ENCODE peak calls at places on chromosomes 6 and 20, in six cellular contexts. One of them, this sample, is unnamed.

GRCh38 chr20:63689046-63690000 is 7.1 kb upstream of the TNFRSF6B start:
- DNase-seq in spleen: no peak
- DNase-seq in astrocyte: no peak
- DNase-seq in astrocyte of the cerebellum: no peak
- DNase-seq in GM13977: no peak
- DNase-seq in MM.1S: no peak
- DNase-seq in this sample: no peak

GRCh38 chr20:25257756-25258462 is 10.0 kb downstream of the PYGB start:
- DNase-seq in spleen: no peak
- DNase-seq in astrocyte: no peak
- DNase-seq in astrocyte of the cerebellum: no peak
- DNase-seq in GM13977: no peak
- DNase-seq in MM.1S: no peak
- DNase-seq in this sample: no peak

GRCh38 chr6:161459008-161459407 is 185.1 kb upstream of the AGPAT4 start:
- DNase-seq in spleen: no peak
- DNase-seq in astrocyte: no peak
- DNase-seq in astrocyte of the cerebellum: no peak
- DNase-seq in GM13977: no peak
- DNase-seq in MM.1S: peak
- DNase-seq in this sample: no peak

GRCh38 chr20:3173582-3174441 is 463 bp upstream of the LZTS3 start:
- DNase-seq in spleen: peak
- DNase-seq in astrocyte: peak
- DNase-seq in astrocyte of the cerebellum: peak
- DNase-seq in GM13977: peak
- DNase-seq in MM.1S: peak
- DNase-seq in this sample: peak

GRCh38 chr6:149079911-149080501 is 237.5 kb upstream of the TAB2 start:
- DNase-seq in spleen: no peak
- DNase-seq in astrocyte: peak
- DNase-seq in astrocyte of the cerebellum: peak
- DNase-seq in GM13977: no peak
- DNase-seq in MM.1S: no peak
- DNase-seq in this sample: peak

GRCh38 chr6:169830876-169831275 is 79.5 kb downstream of the ERMARD start:
- DNase-seq in spleen: peak
- DNase-seq in astrocyte: no peak
- DNase-seq in astrocyte of the cerebellum: no peak
- DNase-seq in GM13977: no peak
- DNase-seq in MM.1S: no peak
- DNase-seq in this sample: no peak

GRCh38 chr6:131061041-131061770 is 1.8 kb downstream of the EPB41L2 start:
- DNase-seq in spleen: no peak
- DNase-seq in astrocyte: peak
- DNase-seq in astrocyte of the cerebellum: no peak
- DNase-seq in GM13977: peak
- DNase-seq in MM.1S: no peak
- DNase-seq in this sample: no peak

GRCh38 chr6:40719671-40720374 is 132.7 kb upstream of the LRFN2 start:
- DNase-seq in spleen: no peak
- DNase-seq in astrocyte: peak
- DNase-seq in astrocyte of the cerebellum: peak
- DNase-seq in GM13977: no peak
- DNase-seq in MM.1S: no peak
- DNase-seq in this sample: peak

GRCh38 chr20:51369503-51369902 is 173.0 kb downstream of the NFATC2 start:
- DNase-seq in spleen: peak
- DNase-seq in astrocyte: no peak
- DNase-seq in astrocyte of the cerebellum: no peak
- DNase-seq in GM13977: no peak
- DNase-seq in MM.1S: no peak
- DNase-seq in this sample: no peak

GRCh38 chr6:80523531-80523970 is 417.1 kb downstream of the BCKDHB start:
- DNase-seq in spleen: peak
- DNase-seq in astrocyte: no peak
- DNase-seq in astrocyte of the cerebellum: no peak
- DNase-seq in GM13977: no peak
- DNase-seq in MM.1S: no peak
- DNase-seq in this sample: no peak

GRCh38 chr6:129350278-129350677 is 359.7 kb downstream of the ARHGAP18 start:
- DNase-seq in spleen: no peak
- DNase-seq in astrocyte: no peak
- DNase-seq in astrocyte of the cerebellum: no peak
- DNase-seq in GM13977: no peak
- DNase-seq in MM.1S: no peak
- DNase-seq in this sample: no peak

GRCh38 chr6:129671442-129672344 is 38.3 kb downstream of the ARHGAP18 start:
- DNase-seq in spleen: peak
- DNase-seq in astrocyte: no peak
- DNase-seq in astrocyte of the cerebellum: no peak
- DNase-seq in GM13977: peak
- DNase-seq in MM.1S: no peak
- DNase-seq in this sample: peak

GRCh38 chr6:44284119-44284518 is 13.9 kb downstream of the TMEM151B start:
- DNase-seq in spleen: no peak
- DNase-seq in astrocyte: no peak
- DNase-seq in astrocyte of the cerebellum: no peak
- DNase-seq in GM13977: no peak
- DNase-seq in MM.1S: no peak
- DNase-seq in this sample: no peak

GRCh38 chr6:159307246-159307790 is 138.1 kb downstream of the FNDC1 start:
- DNase-seq in spleen: no peak
- DNase-seq in astrocyte: peak
- DNase-seq in astrocyte of the cerebellum: no peak
- DNase-seq in GM13977: no peak
- DNase-seq in MM.1S: no peak
- DNase-seq in this sample: no peak

GRCh38 chr6:164417537-164417936 is 891.9 kb downstream of the C6orf118 start:
- DNase-seq in spleen: no peak
- DNase-seq in astrocyte: no peak
- DNase-seq in astrocyte of the cerebellum: no peak
- DNase-seq in GM13977: no peak
- DNase-seq in MM.1S: no peak
- DNase-seq in this sample: no peak

GRCh38 chr6:40336296-40336695 is 250.9 kb downstream of the LRFN2 start:
- DNase-seq in spleen: no peak
- DNase-seq in astrocyte: no peak
- DNase-seq in astrocyte of the cerebellum: no peak
- DNase-seq in GM13977: no peak
- DNase-seq in MM.1S: no peak
- DNase-seq in this sample: no peak

GRCh38 chr6:148535976-148536375 is 193.3 kb downstream of the SASH1 start:
- DNase-seq in spleen: no peak
- DNase-seq in astrocyte: peak
- DNase-seq in astrocyte of the cerebellum: no peak
- DNase-seq in GM13977: no peak
- DNase-seq in MM.1S: no peak
- DNase-seq in this sample: no peak

GRCh38 chr6:141264101-141264500 is 868.6 kb upstream of the GJE1 start:
- DNase-seq in spleen: no peak
- DNase-seq in astrocyte: peak
- DNase-seq in astrocyte of the cerebellum: no peak
- DNase-seq in GM13977: no peak
- DNase-seq in MM.1S: no peak
- DNase-seq in this sample: no peak

GRCh38 chr6:149012040-149012545 is 265.3 kb downstream of the UST start:
- DNase-seq in spleen: no peak
- DNase-seq in astrocyte: peak
- DNase-seq in astrocyte of the cerebellum: peak
- DNase-seq in GM13977: no peak
- DNase-seq in MM.1S: no peak
- DNase-seq in this sample: peak

GRCh38 chr6:29005183-29005885 is at the start of gene ZNF311:
- DNase-seq in spleen: no peak
- DNase-seq in astrocyte: peak
- DNase-seq in astrocyte of the cerebellum: no peak
- DNase-seq in GM13977: no peak
- DNase-seq in MM.1S: peak
- DNase-seq in this sample: peak

GRCh38 chr20:28562510-28562898 is 2695.0 kb upstream of the DEFB115 start:
- DNase-seq in spleen: no peak
- DNase-seq in astrocyte: peak
- DNase-seq in astrocyte of the cerebellum: no peak
- DNase-seq in GM13977: no peak
- DNase-seq in MM.1S: no peak
- DNase-seq in this sample: peak

GRCh38 chr6:130825772-130826441 is 1.3 kb upstream of the SMLR1 start:
- DNase-seq in spleen: no peak
- DNase-seq in astrocyte: no peak
- DNase-seq in astrocyte of the cerebellum: no peak
- DNase-seq in GM13977: no peak
- DNase-seq in MM.1S: no peak
- DNase-seq in this sample: no peak

GRCh38 chr6:38720295-38720694 is 5.2 kb downstream of the DNAH8 start:
- DNase-seq in spleen: no peak
- DNase-seq in astrocyte: no peak
- DNase-seq in astrocyte of the cerebellum: no peak
- DNase-seq in GM13977: no peak
- DNase-seq in MM.1S: no peak
- DNase-seq in this sample: peak
- TF ChIP-seq CTCF in spleen: no peak
- TF ChIP-seq CTCF in astrocyte: no peak
- TF ChIP-seq CTCF in astrocyte of the cerebellum: no peak
- TF ChIP-seq CTCF in GM13977: peak
- TF ChIP-seq CTCF in MM.1S: peak
- TF ChIP-seq CTCF in this sample: no peak

DNA sequence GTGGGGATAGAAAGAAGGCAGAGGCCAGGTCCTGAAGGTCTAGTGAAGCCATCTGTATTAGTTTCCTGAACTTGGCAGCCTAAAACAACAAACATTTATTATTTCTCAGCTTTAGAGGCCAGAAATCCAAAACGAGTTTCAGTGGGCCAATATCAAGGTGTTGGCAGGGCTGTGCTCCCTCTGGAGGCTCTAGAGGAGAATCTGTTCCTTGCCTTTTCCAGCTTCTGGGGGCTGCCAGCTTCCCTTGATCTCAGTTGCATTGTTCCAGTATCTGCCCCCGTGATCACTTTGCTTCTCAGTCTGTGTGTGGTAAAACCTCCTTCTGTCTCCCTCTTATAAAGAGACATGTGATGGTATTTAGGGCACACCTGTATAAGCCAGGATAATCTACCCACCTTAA is 82.4 kb downstream of the MAFB start:
- DNase-seq in spleen: no peak
- DNase-seq in astrocyte: no peak
- DNase-seq in astrocyte of the cerebellum: no peak
- DNase-seq in GM13977: no peak
- DNase-seq in MM.1S: no peak
- DNase-seq in this sample: no peak
- TF ChIP-seq CTCF in spleen: no peak
- TF ChIP-seq CTCF in astrocyte: no peak
- TF ChIP-seq CTCF in astrocyte of the cerebellum: peak
- TF ChIP-seq CTCF in GM13977: no peak
- TF ChIP-seq CTCF in MM.1S: no peak
- TF ChIP-seq CTCF in this sample: no peak

GRCh38 chr6:108671790-108672189 is 111.1 kb downstream of the FOXO3 start:
- DNase-seq in spleen: no peak
- DNase-seq in astrocyte: no peak
- DNase-seq in astrocyte of the cerebellum: no peak
- DNase-seq in GM13977: no peak
- DNase-seq in MM.1S: no peak
- DNase-seq in this sample: no peak

GRCh38 chr6:108671175-108671574 is 110.5 kb downstream of the FOXO3 start:
- DNase-seq in spleen: no peak
- DNase-seq in astrocyte: no peak
- DNase-seq in astrocyte of the cerebellum: no peak
- DNase-seq in GM13977: no peak
- DNase-seq in MM.1S: peak
- DNase-seq in this sample: no peak

GRCh38 chr6:108675226-108676160 is 114.8 kb downstream of the FOXO3 start:
- DNase-seq in spleen: no peak
- DNase-seq in astrocyte: no peak
- DNase-seq in astrocyte of the cerebellum: no peak
- DNase-seq in GM13977: no peak
- DNase-seq in MM.1S: no peak
- DNase-seq in this sample: no peak

GRCh38 chr6:108673602-108674001 is 112.9 kb downstream of the FOXO3 start:
- DNase-seq in spleen: no peak
- DNase-seq in astrocyte: no peak
- DNase-seq in astrocyte of the cerebellum: no peak
- DNase-seq in GM13977: no peak
- DNase-seq in MM.1S: no peak
- DNase-seq in this sample: peak

GRCh38 chr6:108673153-108673552 is 112.4 kb downstream of the FOXO3 start:
- DNase-seq in spleen: no peak
- DNase-seq in astrocyte: no peak
- DNase-seq in astrocyte of the cerebellum: no peak
- DNase-seq in GM13977: no peak
- DNase-seq in MM.1S: peak
- DNase-seq in this sample: no peak
- TF ChIP-seq CTCF in spleen: no peak
- TF ChIP-seq CTCF in astrocyte: no peak
- TF ChIP-seq CTCF in astrocyte of the cerebellum: no peak
- TF ChIP-seq CTCF in GM13977: no peak
- TF ChIP-seq CTCF in MM.1S: no peak
- TF ChIP-seq CTCF in this sample: no peak

GRCh38 chr6:36809933-36810844 is 29.1 kb downstream of the CPNE5 start:
- DNase-seq in spleen: no peak
- DNase-seq in astrocyte: no peak
- DNase-seq in astrocyte of the cerebellum: no peak
- DNase-seq in GM13977: no peak
- DNase-seq in MM.1S: no peak
- DNase-seq in this sample: no peak
- TF ChIP-seq CTCF in spleen: no peak
- TF ChIP-seq CTCF in astrocyte: no peak
- TF ChIP-seq CTCF in astrocyte of the cerebellum: no peak
- TF ChIP-seq CTCF in GM13977: no peak
- TF ChIP-seq CTCF in MM.1S: no peak
- TF ChIP-seq CTCF in this sample: no peak

DNA sequence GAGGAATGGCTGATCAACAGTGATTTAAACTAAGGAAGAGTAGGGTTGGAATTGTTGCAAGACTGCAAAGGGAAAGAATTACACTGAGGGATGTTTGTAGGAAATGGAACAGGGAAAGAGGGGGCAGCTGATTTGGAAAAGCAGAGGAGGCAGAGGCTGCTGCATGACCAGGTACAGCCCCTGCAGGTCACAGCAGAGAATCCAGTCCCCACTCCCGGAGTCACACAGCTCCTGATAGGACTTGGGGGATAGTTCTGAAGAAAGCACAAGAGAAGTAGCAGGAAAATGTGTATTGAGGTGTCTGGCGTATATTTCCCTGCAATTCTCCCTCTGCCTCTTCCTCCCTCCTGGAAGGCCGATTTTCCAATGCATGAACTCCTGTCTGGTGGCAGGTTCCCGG is 92.5 kb upstream of the PDE10A start:
- DNase-seq in spleen: no peak
- DNase-seq in astrocyte: no peak
- DNase-seq in astrocyte of the cerebellum: no peak
- DNase-seq in GM13977: no peak
- DNase-seq in MM.1S: no peak
- DNase-seq in this sample: no peak
- TF ChIP-seq CTCF in spleen: no peak
- TF ChIP-seq CTCF in astrocyte: no peak
- TF ChIP-seq CTCF in astrocyte of the cerebellum: peak
- TF ChIP-seq CTCF in GM13977: no peak
- TF ChIP-seq CTCF in MM.1S: no peak
- TF ChIP-seq CTCF in this sample: no peak

GRCh38 chr6:156359912-156360311 is 417.3 kb upstream of the ARID1B start:
- DNase-seq in spleen: no peak
- DNase-seq in astrocyte: no peak
- DNase-seq in astrocyte of the cerebellum: no peak
- DNase-seq in GM13977: peak
- DNase-seq in MM.1S: no peak
- DNase-seq in this sample: no peak
- TF ChIP-seq CTCF in spleen: no peak
- TF ChIP-seq CTCF in astrocyte: no peak
- TF ChIP-seq CTCF in astrocyte of the cerebellum: no peak
- TF ChIP-seq CTCF in GM13977: peak
- TF ChIP-seq CTCF in MM.1S: peak
- TF ChIP-seq CTCF in this sample: peak

This sample was measured in MCF 10A.